ENCODE peak calls at places on chromosomes 16 and 17, in ten cellular contexts. W is uterus, L is A549, X is breast epithelium, M is tibial nerve, O is right lobe of liver, R is HCT116, A is IMR-90, Q is GM12878, D is transverse colon. N is an unnamed sample.

GRCh38 chr17:80352216-80352895 is 62.6 kb upstream of the ENDOV start:
- DNase-seq in W (no peak), L (no peak), X (no peak), M (no peak), O (no peak), R (no peak), A (no peak), Q (no peak), D (no peak), N (no peak)

GRCh38 chr16:14444979-14445810 is 184.9 kb downstream of the PARN start:
- DNase-seq in W (no peak), L (no peak), X (no peak), M (no peak), O (no peak), R (no peak), A (no peak), Q (no peak), D (no peak), N (no peak)

GRCh38 chr16:1691276-1691675 is 13.2 kb downstream of the JPT2 start:
- DNase-seq in W (no peak), L (peak; percentile 52), X (no peak), M (no peak), O (no peak), R (no peak), A (peak; percentile 59), Q (no peak), D (no peak), N (no peak)

GRCh38 chr16:2200313-2200712 is 3.9 kb upstream of the CASKIN1 start:
- DNase-seq in W (no peak), L (no peak), X (no peak), M (no peak), O (no peak), R (no peak), A (no peak), Q (no peak), D (no peak), N (no peak)

GRCh38 chr17:42456223-42457106 is 2.2 kb upstream of the ATP6V0A1 start:
- DNase-seq in W (no peak), L (peak; percentile 16), X (no peak), M (no peak), O (peak; percentile 22), R (no peak), A (peak; percentile 83), Q (peak; percentile 57), D (no peak), N (no peak)

GRCh38 chr16:61233718-61234117 is 802.5 kb downstream of the CDH8 start:
- DNase-seq in W (no peak), L (no peak), X (no peak), M (no peak), O (no peak), R (no peak), A (no peak), Q (no peak), D (no peak), N (no peak)

GRCh38 chr17:77208217-77208808 is 67.5 kb downstream of the SEC14L1 start:
- DNase-seq in W (peak; percentile 46), L (peak; percentile 36), X (no peak), M (no peak), O (no peak), R (no peak), A (peak; percentile 59), Q (no peak), D (no peak), N (no peak)

GRCh38 chr16:68065716-68066305 is 19.4 kb upstream of the NFATC3 start:
- DNase-seq in W (no peak), L (no peak), X (no peak), M (no peak), O (no peak), R (no peak), A (peak; percentile 82), Q (no peak), D (no peak), N (no peak)

GRCh38 chr16:53792161-53792951 is 88.4 kb downstream of the FTO start:
- DNase-seq in W (no peak), L (no peak), X (no peak), M (no peak), O (no peak), R (no peak), A (no peak), Q (no peak), D (no peak), N (no peak)

GRCh38 chr17:80891096-80892018 is 100.3 kb upstream of the CHMP6 start:
- DNase-seq in W (no peak), L (peak; percentile 64), X (peak; percentile 51), M (no peak), O (peak; percentile 40), R (peak; percentile 96), A (peak; percentile 94), Q (peak; percentile 56), D (peak; percentile 22), N (no peak)

GRCh38 chr16:73049051-73049910 is 1.4 kb upstream of the ZFHX3 start:
- DNase-seq in W (no peak), L (no peak), X (no peak), M (no peak), O (no peak), R (no peak), A (no peak), Q (no peak), D (no peak), N (no peak)

GRCh38 chr16:73046484-73047214 is 1.3 kb downstream of the ZFHX3 start:
- DNase-seq in W (no peak), L (no peak), X (no peak), M (no peak), O (no peak), R (no peak), A (no peak), Q (no peak), D (no peak), N (no peak)

GRCh38 chr16:73048292-73049050 is 543 bp upstream of the ZFHX3 start:
- DNase-seq in W (peak; percentile 60), L (peak; percentile 69), X (no peak), M (peak; percentile 49), O (peak; percentile 76), R (no peak), A (no peak), Q (no peak), D (peak; percentile 67), N (peak; percentile 86)

GRCh38 chr16:73047221-73047535 is 750 bp downstream of the ZFHX3 start:
- DNase-seq in W (no peak), L (no peak), X (no peak), M (no peak), O (no peak), R (no peak), A (peak; percentile 57), Q (no peak), D (no peak), N (no peak)

DNA sequence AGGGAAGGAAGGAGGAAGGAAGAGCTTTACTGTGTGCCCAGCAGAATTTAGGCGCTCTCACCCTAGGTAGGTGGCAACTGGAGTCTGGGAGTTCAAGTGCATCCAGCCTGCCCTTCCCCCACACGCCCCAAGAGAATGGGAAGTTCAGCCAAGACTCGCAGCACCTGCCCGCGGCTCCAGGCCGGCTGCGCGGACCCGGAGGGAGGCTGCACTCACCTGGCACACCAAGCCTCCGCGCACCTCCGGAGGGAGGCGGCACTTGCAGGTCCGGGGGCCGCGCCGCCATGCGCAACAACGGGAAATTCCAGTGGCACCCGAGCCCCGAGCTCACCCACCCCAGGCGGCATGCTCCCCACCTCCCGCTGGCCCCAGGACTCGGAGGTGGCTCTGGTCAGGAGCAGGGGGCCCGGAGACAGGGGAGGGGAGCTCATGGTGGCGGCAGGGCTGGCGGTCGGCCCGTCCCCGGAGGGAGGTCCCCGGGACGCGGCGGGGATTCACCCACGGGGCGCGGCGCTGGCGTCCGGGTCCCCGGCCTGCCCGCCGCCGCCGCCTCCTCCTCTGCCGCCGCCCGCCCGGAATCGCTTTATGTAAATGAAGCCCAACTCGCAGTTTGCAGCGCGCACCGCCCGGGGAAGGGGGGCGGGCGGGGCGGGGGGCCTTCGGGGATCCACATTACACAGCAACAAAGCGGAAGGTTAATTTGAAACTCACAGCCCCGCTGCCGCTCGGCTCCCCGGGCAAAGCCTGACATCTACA is at the start of gene ZFHX3:
- DNase-seq in W (peak; percentile 67), L (peak; percentile 73), X (peak; percentile 49), M (peak; percentile 63), O (peak; percentile 87), R (no peak), A (peak; percentile 49), Q (no peak), D (peak; percentile 79), N (peak; percentile 85)
- TF ChIP-seq POLR2A in W (peak; percentile 42), L (no peak), X (no peak), M (peak; percentile 22), O (peak; percentile 42), R (no peak), A (no peak), Q (peak; percentile 72), D (peak; percentile 44), N (no peak)

GRCh38 chr16:56852968-56853367 is 12.0 kb upstream of the SLC12A3 start:
- DNase-seq in W (no peak), L (no peak), X (no peak), M (no peak), O (peak; percentile 5), R (no peak), A (no peak), Q (no peak), D (no peak), N (no peak)
- H3K4me1 ChIP-seq in W (no peaks in the 10 kb centered on the region), L (peaks cover 52% of the 10 kb centered on the region), X (no peaks in the 10 kb centered on the region), M (peaks cover 5% of the 10 kb centered on the region), O (no peaks in the 10 kb centered on the region), R (peaks cover 34% of the 10 kb centered on the region), A (peaks cover 30% of the 10 kb centered on the region), Q (peaks cover 3% of the 10 kb centered on the region), D (no peaks in the 10 kb centered on the region), N (peaks cover 10% of the 10 kb centered on the region)

DNA sequence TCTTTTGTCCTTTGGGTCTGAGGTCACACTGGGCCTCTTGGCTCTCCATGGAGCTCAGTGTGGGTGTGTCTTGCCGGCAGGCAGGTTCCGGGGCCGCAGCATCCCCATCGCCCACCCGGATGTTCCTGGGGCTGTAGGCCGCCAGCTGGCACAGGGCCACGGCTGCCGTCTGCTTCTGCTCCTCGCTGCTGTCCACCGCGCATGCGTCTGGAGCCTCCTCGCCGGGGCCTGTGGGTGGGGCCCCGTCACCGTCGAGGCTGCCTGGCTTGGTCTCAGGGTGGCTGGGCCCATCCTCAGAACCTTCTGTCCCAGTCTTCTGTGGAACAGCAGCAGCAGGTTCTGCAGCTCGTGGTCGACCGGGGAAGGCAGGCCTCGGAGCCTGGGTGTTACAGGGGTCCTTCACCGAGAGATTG is 9.6 kb downstream of the ZNF750 start:
- DNase-seq in W (peak; percentile 69), L (no peak), X (no peak), M (no peak), O (no peak), R (no peak), A (peak; percentile 10), Q (no peak), D (no peak), N (peak; percentile 94)
- H3K4me3 ChIP-seq in W (no peak overlapping the region), L (no peak overlapping the region), X (no peak overlapping the region), M (no peak overlapping the region), O (no peak overlapping the region), R (no peak overlapping the region), A (no peak overlapping the region), Q (no peak overlapping the region), D (no peak overlapping the region), N (peak overlapping the region; percentile 62)

DNA sequence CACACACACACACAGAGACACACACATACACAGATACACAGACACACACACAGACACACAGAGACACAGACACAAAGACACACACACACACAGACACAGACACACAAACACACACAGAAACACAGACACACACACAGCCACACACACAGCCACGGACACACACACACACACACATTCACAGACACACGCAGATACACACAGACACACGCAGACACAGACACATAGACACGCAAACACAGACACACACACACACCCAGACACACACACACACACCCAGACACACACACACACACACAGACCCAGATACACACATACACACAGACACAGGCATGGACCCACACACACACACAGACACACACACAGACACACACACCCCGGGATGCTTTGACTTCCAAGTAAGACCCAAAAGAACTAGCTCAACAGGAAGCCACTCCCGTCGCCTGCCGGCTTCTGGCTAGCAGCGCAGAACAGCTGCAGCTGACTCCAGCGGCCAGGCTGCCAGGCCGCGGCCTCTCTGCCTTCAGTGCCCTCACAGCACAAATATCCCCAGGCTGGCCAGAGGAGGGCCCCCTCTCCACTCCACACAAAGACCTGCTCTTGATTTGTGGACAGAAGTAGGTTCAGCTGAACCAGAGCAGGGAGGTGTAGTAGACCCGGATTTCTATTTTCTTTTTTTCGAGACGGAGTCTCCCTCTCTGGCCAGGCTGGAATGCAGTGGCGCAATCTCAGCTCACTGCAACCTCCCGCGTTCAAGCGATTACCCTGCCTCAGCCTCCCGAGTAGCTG is 6.0 kb upstream of the CHRNE start:
- DNase-seq in W (peak; percentile 87), L (peak; percentile 92), X (peak; percentile 94), M (peak; percentile 86), O (peak; percentile 91), R (peak; percentile 75), A (peak; percentile 92), Q (peak; percentile 31), D (peak; percentile 90), N (peak; percentile 94)
- TF ChIP-seq POLR2A in W (no peak), L (no peak), X (no peak), M (no peak), O (no peak), R (no peak), A (peak; percentile 45), Q (no peak), D (no peak), N (no peak)